ENCODE peak calls at places on chromosomes 12 and 14, in ten cellular contexts. One of them, this sample, is unnamed.

GRCh38 chr14:57617510-57617909 is 123.9 kb upstream of the CCDC198 start:
- DNase-seq in Peyer's patch: no peak
- DNase-seq in gastrocnemius medialis: no peak
- DNase-seq in GM23338: peak
- DNase-seq in cardiac fibroblast: no peak
- DNase-seq in kidney: no peak
- DNase-seq in ovary: no peak
- DNase-seq in lower lobe of right lung: no peak
- DNase-seq in HFF-Myc: no peak
- DNase-seq in neural crest cell: no peak
- DNase-seq in this sample: no peak

GRCh38 chr14:44404021-44404420 is 103.1 kb downstream of the FSCB start:
- DNase-seq in Peyer's patch: no peak
- DNase-seq in gastrocnemius medialis: no peak
- DNase-seq in GM23338: no peak
- DNase-seq in cardiac fibroblast: peak
- DNase-seq in kidney: no peak
- DNase-seq in ovary: no peak
- DNase-seq in lower lobe of right lung: no peak
- DNase-seq in HFF-Myc: no peak
- DNase-seq in neural crest cell: no peak
- DNase-seq in this sample: no peak

GRCh38 chr14:56172571-56172971 is 54.4 kb downstream of the PELI2 start:
- DNase-seq in Peyer's patch: no peak
- DNase-seq in gastrocnemius medialis: no peak
- DNase-seq in GM23338: no peak
- DNase-seq in cardiac fibroblast: peak
- DNase-seq in kidney: no peak
- DNase-seq in ovary: no peak
- DNase-seq in lower lobe of right lung: no peak
- DNase-seq in HFF-Myc: no peak
- DNase-seq in neural crest cell: no peak
- DNase-seq in this sample: no peak

GRCh38 chr14:64190974-64191502 is 103.1 kb downstream of the ESR2 start:
- DNase-seq in Peyer's patch: no peak
- DNase-seq in gastrocnemius medialis: no peak
- DNase-seq in GM23338: no peak
- DNase-seq in cardiac fibroblast: peak
- DNase-seq in kidney: no peak
- DNase-seq in ovary: no peak
- DNase-seq in lower lobe of right lung: no peak
- DNase-seq in HFF-Myc: no peak
- DNase-seq in neural crest cell: no peak
- DNase-seq in this sample: no peak

GRCh38 chr12:89977356-89978185 is 268.9 kb upstream of the ATP2B1 start:
- DNase-seq in Peyer's patch: no peak
- DNase-seq in gastrocnemius medialis: no peak
- DNase-seq in GM23338: no peak
- DNase-seq in cardiac fibroblast: no peak
- DNase-seq in kidney: no peak
- DNase-seq in ovary: no peak
- DNase-seq in lower lobe of right lung: no peak
- DNase-seq in HFF-Myc: no peak
- DNase-seq in neural crest cell: no peak
- DNase-seq in this sample: no peak

GRCh38 chr12:121668750-121669524 is 517 bp downstream of the MORN3 start:
- DNase-seq in Peyer's patch: peak
- DNase-seq in gastrocnemius medialis: no peak
- DNase-seq in GM23338: peak
- DNase-seq in cardiac fibroblast: peak
- DNase-seq in kidney: no peak
- DNase-seq in ovary: no peak
- DNase-seq in lower lobe of right lung: no peak
- DNase-seq in HFF-Myc: no peak
- DNase-seq in neural crest cell: peak
- DNase-seq in this sample: peak

GRCh38 chr12:114853003-114853529 is 169.1 kb upstream of the TBX3 start:
- DNase-seq in Peyer's patch: no peak
- DNase-seq in gastrocnemius medialis: no peak
- DNase-seq in GM23338: no peak
- DNase-seq in cardiac fibroblast: peak
- DNase-seq in kidney: no peak
- DNase-seq in ovary: no peak
- DNase-seq in lower lobe of right lung: no peak
- DNase-seq in HFF-Myc: peak
- DNase-seq in neural crest cell: no peak
- DNase-seq in this sample: no peak

GRCh38 chr12:112456029-112456428 is 37.3 kb downstream of the PTPN11 start:
- DNase-seq in Peyer's patch: no peak
- DNase-seq in gastrocnemius medialis: no peak
- DNase-seq in GM23338: no peak
- DNase-seq in cardiac fibroblast: no peak
- DNase-seq in kidney: no peak
- DNase-seq in ovary: no peak
- DNase-seq in lower lobe of right lung: no peak
- DNase-seq in HFF-Myc: no peak
- DNase-seq in neural crest cell: no peak
- DNase-seq in this sample: no peak

GRCh38 chr12:54159140-54159539 is 29.6 kb downstream of the SMUG1 start:
- DNase-seq in Peyer's patch: peak
- DNase-seq in gastrocnemius medialis: no peak
- DNase-seq in GM23338: peak
- DNase-seq in cardiac fibroblast: no peak
- DNase-seq in kidney: peak
- DNase-seq in ovary: no peak
- DNase-seq in lower lobe of right lung: no peak
- DNase-seq in HFF-Myc: no peak
- DNase-seq in neural crest cell: peak
- DNase-seq in this sample: peak

GRCh38 chr14:72743626-72744025 is 150.3 kb downstream of the DPF3 start:
- DNase-seq in Peyer's patch: no peak
- DNase-seq in gastrocnemius medialis: no peak
- DNase-seq in GM23338: no peak
- DNase-seq in cardiac fibroblast: no peak
- DNase-seq in kidney: no peak
- DNase-seq in ovary: peak
- DNase-seq in lower lobe of right lung: no peak
- DNase-seq in HFF-Myc: no peak
- DNase-seq in neural crest cell: no peak
- DNase-seq in this sample: no peak

GRCh38 chr14:74645735-74646134 is 33.7 kb upstream of the LTBP2 start:
- DNase-seq in Peyer's patch: no peak
- DNase-seq in gastrocnemius medialis: no peak
- DNase-seq in GM23338: no peak
- DNase-seq in cardiac fibroblast: no peak
- DNase-seq in kidney: no peak
- DNase-seq in ovary: no peak
- DNase-seq in lower lobe of right lung: no peak
- DNase-seq in HFF-Myc: no peak
- DNase-seq in neural crest cell: no peak
- DNase-seq in this sample: no peak

GRCh38 chr12:51622564-51622963 is 31.5 kb downstream of the SCN8A start:
- DNase-seq in Peyer's patch: no peak
- DNase-seq in gastrocnemius medialis: no peak
- DNase-seq in GM23338: no peak
- DNase-seq in cardiac fibroblast: peak
- DNase-seq in kidney: no peak
- DNase-seq in ovary: no peak
- DNase-seq in lower lobe of right lung: no peak
- DNase-seq in HFF-Myc: no peak
- DNase-seq in neural crest cell: no peak
- DNase-seq in this sample: no peak

GRCh38 chr12:7935773-7936581 is at the start of gene SLC2A3:
- DNase-seq in Peyer's patch: peak
- DNase-seq in gastrocnemius medialis: peak
- DNase-seq in GM23338: peak
- DNase-seq in cardiac fibroblast: peak
- DNase-seq in kidney: no peak
- DNase-seq in ovary: peak
- DNase-seq in lower lobe of right lung: no peak
- DNase-seq in HFF-Myc: peak
- DNase-seq in neural crest cell: peak
- DNase-seq in this sample: no peak

GRCh38 chr12:7935464-7935772 is 569 bp downstream of the SLC2A3 start:
- DNase-seq in Peyer's patch: no peak
- DNase-seq in gastrocnemius medialis: no peak
- DNase-seq in GM23338: no peak
- DNase-seq in cardiac fibroblast: no peak
- DNase-seq in kidney: no peak
- DNase-seq in ovary: no peak
- DNase-seq in lower lobe of right lung: no peak
- DNase-seq in HFF-Myc: no peak
- DNase-seq in neural crest cell: no peak
- DNase-seq in this sample: no peak

GRCh38 chr12:7940906-7941305 is 4.9 kb upstream of the SLC2A3 start:
- DNase-seq in Peyer's patch: no peak
- DNase-seq in gastrocnemius medialis: no peak
- DNase-seq in GM23338: peak
- DNase-seq in cardiac fibroblast: no peak
- DNase-seq in kidney: no peak
- DNase-seq in ovary: no peak
- DNase-seq in lower lobe of right lung: no peak
- DNase-seq in HFF-Myc: no peak
- DNase-seq in neural crest cell: no peak
- DNase-seq in this sample: no peak

GRCh38 chr12:7934560-7935463 is 1.2 kb downstream of the SLC2A3 start:
- DNase-seq in Peyer's patch: peak
- DNase-seq in gastrocnemius medialis: no peak
- DNase-seq in GM23338: no peak
- DNase-seq in cardiac fibroblast: no peak
- DNase-seq in kidney: no peak
- DNase-seq in ovary: no peak
- DNase-seq in lower lobe of right lung: no peak
- DNase-seq in HFF-Myc: no peak
- DNase-seq in neural crest cell: no peak
- DNase-seq in this sample: no peak

GRCh38 chr12:7937867-7938506 is 2.0 kb upstream of the SLC2A3 start:
- DNase-seq in Peyer's patch: no peak
- DNase-seq in gastrocnemius medialis: no peak
- DNase-seq in GM23338: peak
- DNase-seq in cardiac fibroblast: peak
- DNase-seq in kidney: no peak
- DNase-seq in ovary: no peak
- DNase-seq in lower lobe of right lung: no peak
- DNase-seq in HFF-Myc: peak
- DNase-seq in neural crest cell: no peak
- DNase-seq in this sample: no peak
- TF ChIP-seq CTCF in Peyer's patch: peak
- TF ChIP-seq CTCF in gastrocnemius medialis: no peak
- TF ChIP-seq CTCF in GM23338: peak
- TF ChIP-seq CTCF in cardiac fibroblast: peak
- TF ChIP-seq CTCF in kidney: peak
- TF ChIP-seq CTCF in ovary: no peak
- TF ChIP-seq CTCF in lower lobe of right lung: peak
- TF ChIP-seq CTCF in HFF-Myc: no peak
- TF ChIP-seq CTCF in neural crest cell: peak
- TF ChIP-seq CTCF in this sample: no peak

DNA sequence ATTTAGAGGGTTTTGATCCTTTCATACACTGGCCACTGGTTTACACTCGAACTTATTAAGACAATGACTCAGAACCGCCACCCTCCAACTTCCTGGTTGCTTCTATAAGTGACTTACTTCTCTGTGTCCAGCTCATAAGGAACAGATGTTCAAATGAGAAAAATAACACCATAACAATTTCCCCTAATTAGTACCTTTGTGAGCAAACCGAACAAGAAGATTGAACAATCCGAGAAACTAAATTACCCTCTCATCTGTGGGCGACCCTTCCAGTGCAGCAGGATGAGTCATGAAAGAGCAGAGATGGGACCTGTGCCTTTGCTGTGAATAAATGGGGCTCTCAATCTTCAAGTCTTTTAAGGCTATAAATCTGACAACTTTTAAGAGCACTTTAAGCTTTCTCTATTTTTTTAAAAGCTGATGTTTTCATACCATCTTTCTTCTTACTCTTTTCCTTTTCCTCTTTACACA is 146.8 kb upstream of the RASSF8 start:
- DNase-seq in Peyer's patch: no peak
- DNase-seq in gastrocnemius medialis: no peak
- DNase-seq in GM23338: no peak
- DNase-seq in cardiac fibroblast: peak
- DNase-seq in kidney: no peak
- DNase-seq in ovary: no peak
- DNase-seq in lower lobe of right lung: no peak
- DNase-seq in HFF-Myc: peak
- DNase-seq in neural crest cell: no peak
- DNase-seq in this sample: no peak
- TF ChIP-seq CTCF in Peyer's patch: no peak
- TF ChIP-seq CTCF in gastrocnemius medialis: no peak
- TF ChIP-seq CTCF in GM23338: no peak
- TF ChIP-seq CTCF in cardiac fibroblast: no peak
- TF ChIP-seq CTCF in kidney: no peak
- TF ChIP-seq CTCF in ovary: no peak
- TF ChIP-seq CTCF in lower lobe of right lung: no peak
- TF ChIP-seq CTCF in HFF-Myc: no peak
- TF ChIP-seq CTCF in neural crest cell: no peak
- TF ChIP-seq CTCF in this sample: no peak

DNA sequence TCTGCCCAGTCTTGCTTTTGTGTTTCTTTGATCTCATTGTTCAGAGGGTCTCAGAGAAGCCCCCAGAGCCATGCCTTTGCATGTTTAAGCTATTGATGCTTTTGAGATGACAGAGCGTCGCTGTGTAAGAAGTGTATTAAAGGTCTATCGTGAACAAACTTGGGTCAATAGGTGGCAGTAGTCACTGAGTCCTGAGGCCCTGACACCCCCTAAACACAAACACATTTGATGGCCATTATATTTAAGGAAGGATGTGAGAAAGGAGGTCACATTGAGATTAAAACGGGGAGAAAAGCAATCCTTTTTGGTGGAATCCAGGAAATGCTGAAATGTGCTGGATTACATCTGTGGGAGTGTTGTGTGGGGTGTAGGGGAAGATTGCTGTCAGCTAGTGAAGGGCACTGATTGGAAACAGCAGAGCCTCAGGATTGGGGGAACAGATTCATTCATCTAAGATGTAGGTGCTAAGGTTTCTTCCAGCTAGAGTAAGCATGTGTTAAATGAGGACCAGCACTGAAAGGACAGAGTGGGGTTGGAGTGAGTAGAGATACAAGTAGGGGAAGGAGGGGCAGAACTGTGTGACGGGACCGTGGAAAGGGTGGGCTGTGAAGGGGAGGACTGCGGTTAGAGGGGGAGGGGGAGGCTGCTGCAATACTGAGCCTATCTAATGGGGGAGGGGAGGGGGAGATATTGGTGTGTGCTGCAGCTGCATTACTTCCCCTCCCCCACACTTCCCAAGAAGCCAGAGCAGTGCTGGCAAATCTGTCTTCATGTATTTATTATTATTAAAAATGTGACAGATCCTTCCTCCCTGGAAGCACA is 12.7 kb downstream of the NGDN start:
- DNase-seq in Peyer's patch: no peak
- DNase-seq in gastrocnemius medialis: no peak
- DNase-seq in GM23338: peak
- DNase-seq in cardiac fibroblast: no peak
- DNase-seq in kidney: no peak
- DNase-seq in ovary: no peak
- DNase-seq in lower lobe of right lung: no peak
- DNase-seq in HFF-Myc: no peak
- DNase-seq in neural crest cell: no peak
- DNase-seq in this sample: no peak
- TF ChIP-seq CTCF in Peyer's patch: no peak
- TF ChIP-seq CTCF in gastrocnemius medialis: no peak
- TF ChIP-seq CTCF in GM23338: peak
- TF ChIP-seq CTCF in cardiac fibroblast: no peak
- TF ChIP-seq CTCF in kidney: no peak
- TF ChIP-seq CTCF in ovary: no peak
- TF ChIP-seq CTCF in lower lobe of right lung: no peak
- TF ChIP-seq CTCF in HFF-Myc: no peak
- TF ChIP-seq CTCF in neural crest cell: no peak
- TF ChIP-seq CTCF in this sample: no peak

GRCh38 chr12:6753772-6754356 is 923 bp upstream of the MLF2 start:
- DNase-seq in Peyer's patch: no peak
- DNase-seq in gastrocnemius medialis: no peak
- DNase-seq in GM23338: peak
- DNase-seq in cardiac fibroblast: no peak
- DNase-seq in kidney: peak
- DNase-seq in ovary: peak
- DNase-seq in lower lobe of right lung: no peak
- DNase-seq in HFF-Myc: no peak
- DNase-seq in neural crest cell: no peak
- DNase-seq in this sample: no peak
- TF ChIP-seq CTCF in Peyer's patch: peak
- TF ChIP-seq CTCF in gastrocnemius medialis: peak
- TF ChIP-seq CTCF in GM23338: no peak
- TF ChIP-seq CTCF in cardiac fibroblast: peak
- TF ChIP-seq CTCF in kidney: peak
- TF ChIP-seq CTCF in ovary: no peak
- TF ChIP-seq CTCF in lower lobe of right lung: peak
- TF ChIP-seq CTCF in HFF-Myc: no peak
- TF ChIP-seq CTCF in neural crest cell: no peak
- TF ChIP-seq CTCF in this sample: no peak